ENCODE peak calls at places on chromosomes 16 and 17, in ten cellular contexts. One of them, this sample, is unnamed.

GRCh38 chr16:57882797-57883196 is 80.5 kb upstream of the KIFC3 start:
- DNase-seq in HS-27A: no peak
- DNase-seq in activated gamma-delta T cell: no peak
- DNase-seq in EH: peak
- DNase-seq in PC-3: no peak
- DNase-seq in GM18507: no peak
- DNase-seq in NCI-H345: no peak
- DNase-seq in stimulated activated CD8-positive, alpha-beta memory T cell treated with anti-CD3 and anti-CD28 coated beads, Interleukin-15, amount 100 ng/mL, for 4 hours: no peak
- DNase-seq in ascending aorta: no peak
- DNase-seq in lower leg skin: no peak
- DNase-seq in this sample: no peak

GRCh38 chr17:43940630-43941029 is 1.6 kb downstream of the PPY start:
- DNase-seq in ascending aorta: no peak
- DNase-seq in GM18507: no peak
- DNase-seq in activated gamma-delta T cell: no peak
- DNase-seq in stimulated activated CD8-positive, alpha-beta memory T cell treated with anti-CD3 and anti-CD28 coated beads, Interleukin-15, amount 100 ng/mL, for 4 hours: no peak
- DNase-seq in PC-3: peak
- DNase-seq in lower leg skin: no peak
- DNase-seq in EH: peak
- DNase-seq in NCI-H345: peak
- DNase-seq in HS-27A: no peak
- DNase-seq in this sample: no peak

GRCh38 chr16:4207683-4208528 is 34.0 kb downstream of the SRL start:
- DNase-seq in HS-27A: no peak
- DNase-seq in stimulated activated CD8-positive, alpha-beta memory T cell treated with anti-CD3 and anti-CD28 coated beads, Interleukin-15, amount 100 ng/mL, for 4 hours: no peak
- DNase-seq in EH: no peak
- DNase-seq in ascending aorta: no peak
- DNase-seq in NCI-H345: no peak
- DNase-seq in activated gamma-delta T cell: no peak
- DNase-seq in GM18507: no peak
- DNase-seq in PC-3: no peak
- DNase-seq in lower leg skin: no peak
- DNase-seq in this sample: no peak

GRCh38 chr17:54744750-54745149 is 155.9 kb upstream of the TOM1L1 start:
- DNase-seq in lower leg skin: no peak
- DNase-seq in GM18507: no peak
- DNase-seq in HS-27A: no peak
- DNase-seq in PC-3: no peak
- DNase-seq in ascending aorta: no peak
- DNase-seq in activated gamma-delta T cell: no peak
- DNase-seq in EH: no peak
- DNase-seq in stimulated activated CD8-positive, alpha-beta memory T cell treated with anti-CD3 and anti-CD28 coated beads, Interleukin-15, amount 100 ng/mL, for 4 hours: no peak
- DNase-seq in NCI-H345: no peak
- DNase-seq in this sample: no peak

GRCh38 chr16:85422374-85423185 is 190.5 kb upstream of the GSE1 start:
- DNase-seq in activated gamma-delta T cell: no peak
- DNase-seq in EH: no peak
- DNase-seq in HS-27A: no peak
- DNase-seq in PC-3: no peak
- DNase-seq in stimulated activated CD8-positive, alpha-beta memory T cell treated with anti-CD3 and anti-CD28 coated beads, Interleukin-15, amount 100 ng/mL, for 4 hours: no peak
- DNase-seq in GM18507: no peak
- DNase-seq in lower leg skin: no peak
- DNase-seq in NCI-H345: peak
- DNase-seq in ascending aorta: no peak
- DNase-seq in this sample: peak

GRCh38 chr16:86764551-86764950 is 186.2 kb downstream of the FOXL1 start:
- DNase-seq in activated gamma-delta T cell: no peak
- DNase-seq in PC-3: no peak
- DNase-seq in NCI-H345: no peak
- DNase-seq in GM18507: no peak
- DNase-seq in EH: no peak
- DNase-seq in HS-27A: no peak
- DNase-seq in stimulated activated CD8-positive, alpha-beta memory T cell treated with anti-CD3 and anti-CD28 coated beads, Interleukin-15, amount 100 ng/mL, for 4 hours: no peak
- DNase-seq in lower leg skin: no peak
- DNase-seq in ascending aorta: no peak
- DNase-seq in this sample: no peak

GRCh38 chr17:63069245-63069644 is 103.2 kb downstream of the TANC2 start:
- DNase-seq in GM18507: no peak
- DNase-seq in lower leg skin: no peak
- DNase-seq in EH: no peak
- DNase-seq in stimulated activated CD8-positive, alpha-beta memory T cell treated with anti-CD3 and anti-CD28 coated beads, Interleukin-15, amount 100 ng/mL, for 4 hours: no peak
- DNase-seq in PC-3: no peak
- DNase-seq in activated gamma-delta T cell: no peak
- DNase-seq in NCI-H345: no peak
- DNase-seq in ascending aorta: no peak
- DNase-seq in HS-27A: no peak
- DNase-seq in this sample: no peak

GRCh38 chr16:80824623-80825364 is 20.4 kb upstream of the CDYL2 start:
- DNase-seq in lower leg skin: no peak
- DNase-seq in NCI-H345: peak
- DNase-seq in activated gamma-delta T cell: no peak
- DNase-seq in ascending aorta: no peak
- DNase-seq in GM18507: peak
- DNase-seq in HS-27A: peak
- DNase-seq in PC-3: peak
- DNase-seq in stimulated activated CD8-positive, alpha-beta memory T cell treated with anti-CD3 and anti-CD28 coated beads, Interleukin-15, amount 100 ng/mL, for 4 hours: no peak
- DNase-seq in EH: peak
- DNase-seq in this sample: peak

GRCh38 chr17:8740486-8740885 is 4.2 kb downstream of the CCDC42 start:
- DNase-seq in GM18507: no peak
- DNase-seq in activated gamma-delta T cell: no peak
- DNase-seq in ascending aorta: no peak
- DNase-seq in stimulated activated CD8-positive, alpha-beta memory T cell treated with anti-CD3 and anti-CD28 coated beads, Interleukin-15, amount 100 ng/mL, for 4 hours: peak
- DNase-seq in EH: no peak
- DNase-seq in HS-27A: no peak
- DNase-seq in NCI-H345: no peak
- DNase-seq in lower leg skin: no peak
- DNase-seq in PC-3: no peak
- DNase-seq in this sample: no peak